ENCODE peak calls at places on chromosomes 1 and 21, in five cellular contexts. X is CD8-positive, alpha-beta T cell; Y is fibroblast of the aortic adventitia; L is epithelial cell of esophagus; P is neural progenitor cell. E is an unnamed sample.

GRCh38 chr21:17523007-17523451 is 10.2 kb downstream of the CXADR start:
- DNase-seq in X (no peak), Y (no peak), L (peak), P (no peak), E (peak)

GRCh38 chr1:26666855-26667254 is 29.0 kb upstream of the ARID1A start:
- DNase-seq in X (no peak), Y (no peak), L (peak), P (no peak), E (peak)

GRCh38 chr1:23083714-23084480 is 64.6 kb downstream of the KDM1A start:
- DNase-seq in X (no peak), Y (peak), L (no peak), P (no peak), E (peak)

GRCh38 chr1:159943908-159944622 is 1.3 kb downstream of the IGSF9 start:
- DNase-seq in X (no peak), Y (no peak), L (peak), P (no peak), E (no peak)

GRCh38 chr21:30579351-30579750 is 10.8 kb downstream of the KRTAP22-2 start:
- DNase-seq in X (no peak), Y (no peak), L (no peak), P (peak), E (no peak)

GRCh38 chr1:156498447-156499193 is 2.0 kb downstream of the MEF2D start:
- DNase-seq in X (no peak), Y (no peak), L (peak), P (no peak), E (peak)

GRCh38 chr1:54879872-54880271 is 7.1 kb downstream of the DHCR24 start:
- DNase-seq in X (no peak), Y (no peak), L (no peak), P (no peak), E (no peak)

GRCh38 chr1:46517010-46517600 is 27.5 kb downstream of the DMBX1 start:
- DNase-seq in X (no peak), Y (no peak), L (peak), P (peak), E (no peak)

GRCh38 chr1:80801691-80802090 is 999.0 kb upstream of the ADGRL2 start:
- DNase-seq in X (no peak), Y (no peak), L (no peak), P (no peak), E (no peak)

GRCh38 chr1:56397409-56397808 is 182.0 kb downstream of the PLPP3 start:
- DNase-seq in X (no peak), Y (peak), L (no peak), P (no peak), E (no peak)

GRCh38 chr1:231420959-231421615 is 1.0 kb downstream of the EGLN1 start:
- DNase-seq in X (peak), Y (peak), L (peak), P (peak), E (peak)

GRCh38 chr1:166915941-166916340 is 39.9 kb upstream of the TADA1 start:
- DNase-seq in X (no peak), Y (no peak), L (peak), P (peak), E (peak)

GRCh38 chr1:92079441-92079840 is 704 bp upstream of the BTBD8 start:
- DNase-seq in X (no peak), Y (no peak), L (no peak), P (no peak), E (no peak)

GRCh38 chr1:91515994-91516393 is 15.3 kb downstream of the CDC7 start:
- DNase-seq in X (no peak), Y (no peak), L (no peak), P (no peak), E (no peak)

GRCh38 chr1:232177438-232177837 is 452.5 kb downstream of the SIPA1L2 start:
- DNase-seq in X (no peak), Y (no peak), L (no peak), P (no peak), E (no peak)

GRCh38 chr1:205948000-205948399 is 4.7 kb upstream of the SLC26A9 start:
- DNase-seq in X (no peak), Y (no peak), L (no peak), P (no peak), E (no peak)

GRCh38 chr1:21663251-21663950 is 5.8 kb downstream of the RAP1GAP start:
- DNase-seq in X (no peak), Y (no peak), L (no peak), P (no peak), E (no peak)

GRCh38 chr1:114032271-114033218 is 53.3 kb downstream of the OLFML3 start:
- DNase-seq in X (no peak), Y (peak), L (peak), P (no peak), E (peak)

GRCh38 chr1:15948091-15948591 is 27.8 kb downstream of the ZBTB17 start:
- DNase-seq in X (no peak), Y (peak), L (no peak), P (peak), E (no peak)

GRCh38 chr1:91844862-91845528 is 41.0 kb downstream of the TGFBR3 start:
- DNase-seq in X (no peak), Y (peak), L (peak), P (no peak), E (peak)

GRCh38 chr1:197208945-197209344 is 59.1 kb upstream of the CRB1 start:
- DNase-seq in X (no peak), Y (no peak), L (no peak), P (no peak), E (no peak)

GRCh38 chr1:228101994-228102790 is 933 bp downstream of the C1orf35 start:
- DNase-seq in X (peak), Y (no peak), L (peak), P (peak), E (peak)

GRCh38 chr1:71861022-71861421 is 421.3 kb downstream of the NEGR1 start:
- DNase-seq in X (no peak), Y (peak), L (peak), P (no peak), E (no peak)

GRCh38 chr1:71862756-71863155 is 419.6 kb downstream of the NEGR1 start:
- DNase-seq in X (no peak), Y (no peak), L (no peak), P (no peak), E (no peak)

GRCh38 chr1:71857862-71858261 is 424.5 kb downstream of the NEGR1 start:
- DNase-seq in X (no peak), Y (peak), L (no peak), P (no peak), E (no peak)

DNA sequence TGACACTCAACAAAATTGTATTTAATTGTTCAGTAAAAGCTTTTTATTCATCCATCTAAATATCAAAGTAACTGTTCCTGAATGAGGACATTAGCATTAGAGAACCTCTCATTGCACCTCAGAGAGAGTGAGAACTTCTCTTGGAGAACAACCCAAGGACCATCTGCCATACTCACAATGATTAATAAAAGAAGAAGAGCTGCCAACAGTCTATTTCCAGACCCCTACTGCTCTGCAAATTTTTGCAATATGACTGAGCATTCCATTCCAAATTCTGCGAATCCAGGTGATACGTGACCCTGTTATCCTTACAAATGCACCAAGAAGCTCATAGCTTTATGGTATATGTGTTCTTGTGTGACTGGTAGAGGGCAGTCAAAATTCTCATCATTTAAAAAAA is 422.5 kb downstream of the NEGR1 start:
- DNase-seq in X (no peak), Y (no peak), L (no peak), P (no peak), E (no peak)
- TF ChIP-seq CTCF in X (no peak), Y (no peak), L (no peak), P (no peak), E (no peak)

GRCh38 chr1:151934048-151934493 is 24.8 kb upstream of the THEM4 start:
- DNase-seq in X (peak), Y (peak), L (peak), P (peak), E (peak)
- TF ChIP-seq CTCF in X (peak), Y (peak), L (peak), P (peak), E (peak)

GRCh38 chr1:165696625-165697100 is 1.7 kb downstream of the ALDH9A1 start:
- DNase-seq in X (no peak), Y (peak), L (peak), P (peak), E (peak)
- TF ChIP-seq CTCF in X (no peak), Y (no peak), L (no peak), P (no peak), E (no peak)

DNA sequence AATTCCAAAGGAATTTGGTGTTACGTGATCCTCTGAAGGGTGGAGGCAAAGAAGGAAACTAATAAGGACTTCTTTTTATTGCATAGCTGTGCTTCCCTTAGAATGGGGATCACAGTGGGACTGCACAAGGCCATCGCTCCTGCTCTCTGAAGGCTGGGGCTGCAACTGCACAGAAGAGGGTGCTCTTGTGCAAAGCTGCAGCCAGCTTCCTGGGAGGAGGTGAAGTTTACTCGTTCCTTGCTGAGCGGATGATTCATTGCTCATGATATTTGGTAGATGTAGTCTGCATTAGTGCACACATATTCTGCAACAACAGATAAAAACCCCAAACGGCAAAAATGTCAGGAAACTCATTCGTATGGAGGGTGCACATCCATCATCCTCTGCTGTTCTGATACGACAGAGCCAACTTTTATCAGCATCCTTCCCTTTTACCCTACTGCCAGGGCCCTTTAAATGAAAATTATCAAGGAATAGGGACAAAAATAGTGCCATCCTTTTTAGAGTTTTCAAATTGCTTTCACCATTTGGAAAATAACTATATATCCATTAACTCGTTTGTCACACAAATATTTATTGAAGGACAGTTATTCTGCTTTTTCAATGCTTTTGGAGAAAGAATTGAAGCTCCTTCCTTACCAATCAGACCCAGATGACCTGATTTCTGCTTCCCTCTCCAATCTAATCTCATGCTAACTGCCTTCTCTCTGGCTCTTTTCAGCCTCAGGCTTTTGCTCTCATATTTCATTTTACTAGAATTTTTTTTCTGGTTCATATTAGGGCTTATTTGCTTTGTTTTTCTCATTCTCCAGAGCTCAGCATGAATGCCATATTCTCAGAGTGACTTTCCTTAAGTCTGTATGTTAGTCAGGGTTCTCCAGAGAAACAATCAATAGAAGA is 263.6 kb downstream of the DUSP10 start:
- DNase-seq in X (peak), Y (peak), L (peak), P (peak), E (peak)
- TF ChIP-seq CTCF in X (peak), Y (peak), L (peak), P (peak), E (peak)

DNA sequence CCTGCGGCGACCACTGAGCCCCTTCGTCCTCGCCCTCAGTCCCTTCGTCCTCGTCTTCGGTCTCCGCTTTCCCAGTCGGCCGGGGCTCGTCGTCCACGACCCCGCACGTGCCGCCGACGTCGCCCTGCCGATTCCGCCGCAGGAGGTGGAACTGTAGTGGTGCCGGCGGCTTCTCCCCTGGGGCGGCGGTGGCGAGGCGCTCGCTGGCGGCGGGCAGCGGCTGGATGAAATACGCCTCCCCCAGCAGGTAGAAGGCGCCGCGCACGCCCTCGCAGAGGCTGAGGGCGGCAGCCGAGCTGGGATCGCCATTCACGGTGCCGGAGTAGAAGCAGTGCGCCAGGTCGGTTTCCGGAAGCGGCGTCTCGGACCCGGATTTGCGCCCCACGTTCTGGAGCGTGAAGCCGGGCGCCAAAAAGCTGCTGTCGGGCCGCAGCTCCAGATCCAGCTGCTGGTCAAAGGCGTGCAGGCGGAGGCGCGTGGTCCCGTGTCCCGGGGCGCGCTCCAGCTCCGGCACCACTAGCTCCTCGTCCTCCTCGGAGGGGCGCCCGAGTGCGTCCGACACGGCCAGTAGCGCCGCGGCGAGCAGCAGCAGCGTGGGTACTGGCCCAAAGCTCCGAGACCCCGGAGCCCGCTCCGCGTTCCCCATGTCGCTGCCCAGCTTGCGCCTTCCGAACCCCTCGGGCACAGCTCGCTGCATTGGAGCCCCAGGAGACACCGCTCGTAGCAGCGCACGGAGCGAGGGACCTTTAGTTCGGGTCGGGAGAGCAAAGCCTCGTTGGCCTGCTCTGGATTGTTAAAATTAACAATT is 747 bp downstream of the ADAMTS1 start:
- DNase-seq in X (no peak), Y (peak), L (peak), P (peak), E (peak)
- TF ChIP-seq CTCF in X (no peak), Y (peak), L (no peak), P (no peak), E (peak)

GRCh38 chr21:45047257-45047656 is 27.1 kb upstream of the ADARB1 start:
- DNase-seq in X (no peak), Y (no peak), L (no peak), P (no peak), E (no peak)
- TF ChIP-seq CTCF in X (no peak), Y (no peak), L (no peak), P (no peak), E (no peak)

GRCh38 chr1:14849038-14849437 is 250.6 kb downstream of the KAZN start:
- DNase-seq in X (no peak), Y (no peak), L (no peak), P (no peak), E (no peak)

GRCh38 chr1:14851775-14852174 is 253.3 kb downstream of the KAZN start:
- DNase-seq in X (no peak), Y (no peak), L (no peak), P (no peak), E (no peak)

GRCh38 chr1:14852301-14852700 is 253.8 kb downstream of the KAZN start:
- DNase-seq in X (no peak), Y (no peak), L (no peak), P (no peak), E (no peak)

GRCh38 chr1:14848621-14849020 is 250.1 kb downstream of the KAZN start:
- DNase-seq in X (no peak), Y (no peak), L (no peak), P (no peak), E (no peak)

DNA sequence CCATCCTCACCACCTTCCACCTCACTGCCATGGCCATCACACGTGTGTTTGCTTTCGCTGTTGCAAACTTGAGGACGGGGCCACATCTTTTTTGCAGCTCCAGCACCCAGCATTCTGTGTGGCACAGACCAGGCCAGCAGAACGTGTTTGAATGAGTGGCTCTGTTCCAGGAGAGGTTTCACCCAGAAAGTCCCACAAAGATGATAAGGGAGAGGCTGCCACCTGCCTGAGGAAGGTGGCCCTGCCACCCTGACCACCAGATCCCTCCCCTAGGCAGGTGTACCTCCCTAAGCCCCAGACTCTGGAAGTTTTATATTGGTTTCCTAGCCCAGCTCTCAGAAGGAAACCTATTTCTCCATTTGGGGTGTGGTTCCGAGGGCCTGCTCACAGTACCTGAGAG is 252.1 kb downstream of the KAZN start:
- DNase-seq in X (no peak), Y (no peak), L (no peak), P (no peak), E (no peak)
- TF ChIP-seq CTCF in X (no peak), Y (no peak), L (peak), P (peak), E (peak)

E was measured in choroid plexus epithelial cell.